ENCODE peak calls at places on chromosomes 12 and 14, in ten cellular contexts. C is IMR-90; W is transverse colon; E is uterus; O is A549; K is CD8-positive, alpha-beta memory T cell; F is upper lobe of right lung; J is mammary epithelial cell; M is pancreas; T is right atrium auricular region. A is an unnamed sample.
A peak's percentile ranks its signal among the peaks of the same experiment; 100 is the strongest.

GRCh38 chr12:127459166-127459565 is 807.8 kb upstream of the TMEM132C start:
- DNase-seq in C (no peak), W (no peak), F (no peak), O (no peak), J (no peak), T (no peak), E (no peak), M (no peak), K (no peak), A (no peak)

GRCh38 chr14:91350813-91351507 is 66.7 kb downstream of the CCDC88C start:
- DNase-seq in W (no peak), E (no peak), T (no peak), O (no peak), J (no peak), M (no peak), K (peak; percentile 40), F (no peak), C (no peak), A (no peak)

GRCh38 chr12:49054524-49054923 is 6.1 kb downstream of the KMT2D start:
- DNase-seq in J (no peak), W (no peak), K (no peak), C (no peak), T (no peak), E (no peak), M (no peak), F (no peak), O (no peak), A (no peak)

GRCh38 chr12:27787559-27787958 is 7.5 kb upstream of the MANSC4 start:
- DNase-seq in F (no peak), J (no peak), T (no peak), O (no peak), K (no peak), M (no peak), W (no peak), C (peak; percentile 86), E (no peak), A (no peak)

GRCh38 chr12:20024194-20024593 is 344.1 kb upstream of the PDE3A start:
- DNase-seq in E (peak; percentile 42), M (no peak), T (no peak), C (no peak), W (no peak), J (no peak), K (no peak), F (no peak), O (no peak), A (no peak)

GRCh38 chr14:59520224-59520623 is 35.9 kb downstream of the JKAMP start:
- DNase-seq in J (no peak), W (no peak), E (no peak), K (no peak), T (no peak), F (no peak), M (no peak), O (no peak), C (no peak), A (no peak)

GRCh38 chr14:55389330-55389729 is 22.3 kb downstream of the ATG14 start:
- DNase-seq in M (no peak), O (no peak), J (no peak), F (no peak), E (no peak), W (no peak), C (peak; percentile 94), T (no peak), K (no peak), A (no peak)

GRCh38 chr12:9763025-9763424 is 2.3 kb upstream of the CD69 start:
- DNase-seq in E (no peak), C (no peak), M (no peak), T (no peak), O (no peak), K (no peak), F (no peak), J (no peak), W (no peak), A (no peak)

GRCh38 chr12:49482095-49483051 is 56.5 kb upstream of the KCNH3 start:
- DNase-seq in F (no peak), W (no peak), M (no peak), C (peak; percentile 39), E (no peak), J (peak; percentile 55), T (no peak), O (no peak), K (no peak), A (no peak)

GRCh38 chr14:34119107-34119858 is 168.4 kb upstream of the EGLN3 start:
- DNase-seq in F (no peak), J (no peak), T (no peak), K (no peak), M (no peak), E (no peak), O (no peak), C (no peak), W (no peak), A (no peak)

GRCh38 chr12:1013618-1014489 is 22.8 kb downstream of the ERC1 start:
- DNase-seq in M (no peak), T (no peak), W (no peak), E (no peak), K (no peak), O (no peak), J (peak; percentile 91), C (peak; percentile 87), F (no peak), A (no peak)

GRCh38 chr14:38442208-38442607 is 186.3 kb upstream of the CLEC14A start:
- DNase-seq in M (no peak), T (no peak), E (no peak), F (no peak), O (no peak), J (no peak), K (no peak), W (no peak), C (no peak), A (no peak)

GRCh38 chr12:77049767-77050353 is 15.5 kb downstream of the E2F7 start:
- DNase-seq in K (no peak), F (no peak), W (no peak), T (no peak), M (peak; percentile 23), J (peak; percentile 52), C (peak; percentile 70), E (no peak), O (peak; percentile 50), A (no peak)

GRCh38 chr14:88829188-88829587 is 4.7 kb downstream of the TTC8 start:
- DNase-seq in T (no peak), F (no peak), C (no peak), M (no peak), K (no peak), J (no peak), O (no peak), E (no peak), W (no peak), A (no peak)

GRCh38 chr12:108637631-108638030 is 3.9 kb upstream of the SELPLG start:
- DNase-seq in C (no peak), M (no peak), F (no peak), O (no peak), E (no peak), J (no peak), T (no peak), W (no peak), K (no peak), A (no peak)

GRCh38 chr12:108635201-108635996 is 1.7 kb upstream of the SELPLG start:
- DNase-seq in K (peak; percentile 56), F (no peak), E (no peak), O (no peak), M (no peak), T (no peak), W (peak; percentile 71), C (peak; percentile 41), J (no peak), A (no peak)

GRCh38 chr12:108638141-108638823 is 4.6 kb upstream of the SELPLG start:
- DNase-seq in W (peak; percentile 42), O (no peak), J (no peak), E (peak; percentile 57), F (peak; percentile 72), C (no peak), M (no peak), T (peak; percentile 76), K (no peak), A (peak; percentile 81)

GRCh38 chr12:108635997-108636808 is 2.5 kb upstream of the SELPLG start:
- DNase-seq in T (no peak), O (no peak), M (no peak), F (no peak), W (no peak), C (no peak), K (no peak), E (no peak), J (no peak), A (no peak)

GRCh38 chr12:108637222-108637621 is 3.5 kb upstream of the SELPLG start:
- DNase-seq in E (no peak), C (no peak), T (no peak), W (no peak), J (no peak), O (no peak), F (no peak), M (no peak), K (no peak), A (no peak)
- H3K27ac ChIP-seq in E (no peak overlapping the region), C (no peak overlapping the region), T (no peak overlapping the region), W (peak overlapping the region; percentile 65), J (no peak overlapping the region), O (no peak overlapping the region), F (peak overlapping the region; percentile 11), M (no peak overlapping the region), K (no peak overlapping the region), A (peak overlapping the region; percentile 90)

GRCh38 chr12:114674201-114675047 is 9.6 kb downstream of the TBX3 start:
- DNase-seq in W (no peak), O (no peak), J (peak; percentile 36), M (no peak), E (no peak), T (no peak), C (peak; percentile 64), K (no peak), F (no peak), A (no peak)
- H3K27ac ChIP-seq in W (peak overlapping the region; percentile 8), O (no peak overlapping the region), J (peak overlapping the region; percentile 82), M (no peak overlapping the region), E (peak overlapping the region; percentile 98), T (no peak overlapping the region), C (peak overlapping the region; percentile 92), K (no peak overlapping the region), F (peak overlapping the region; percentile 78), A (no peak overlapping the region)

DNA sequence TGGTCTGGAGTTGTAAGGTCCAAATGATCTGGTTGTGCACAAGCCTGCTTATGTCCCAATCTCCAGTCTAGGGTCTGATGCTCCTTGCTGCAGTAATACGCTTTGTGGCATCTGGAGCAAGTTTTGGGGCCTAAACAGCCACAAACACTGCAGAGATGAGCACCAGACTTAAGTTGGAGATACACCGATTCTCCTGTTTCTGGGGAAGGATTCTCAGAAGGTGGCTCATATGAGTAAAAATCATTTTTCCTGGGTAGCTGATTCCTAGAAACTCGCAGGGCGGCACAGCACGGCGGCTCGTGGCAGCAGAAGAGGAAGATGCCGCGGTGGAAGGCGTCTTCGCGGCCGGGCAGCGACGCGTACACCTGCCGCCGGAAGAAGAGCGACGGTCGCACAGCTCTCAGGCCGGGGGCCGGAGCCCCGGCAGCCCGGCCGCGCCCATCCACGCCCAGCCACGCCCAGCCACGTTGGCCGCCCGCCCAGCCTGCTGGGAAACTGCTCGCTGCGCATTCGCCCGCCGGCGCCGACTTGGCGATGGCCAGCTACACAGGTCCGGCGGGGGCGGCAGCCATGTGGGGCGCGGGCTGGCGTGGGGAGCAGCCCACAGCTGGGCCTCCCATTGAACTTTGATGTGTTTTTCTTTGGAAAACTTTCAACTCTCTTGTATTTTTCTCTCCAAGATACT is 129.0 kb downstream of the ASCL4 start:
- DNase-seq in K (no peak), J (peak; percentile 23), E (no peak), M (peak; percentile 75), T (no peak), F (peak; percentile 90), O (peak; percentile 47), C (no peak), W (peak; percentile 86), A (no peak)
- H3K27ac ChIP-seq in K (peak overlapping the region; percentile 38), J (no peak overlapping the region), E (no peak overlapping the region), M (no peak overlapping the region), T (no peak overlapping the region), F (no peak overlapping the region), O (peak overlapping the region; percentile 41), C (no peak overlapping the region), W (no peak overlapping the region), A (no peak overlapping the region)

GRCh38 chr14:22872833-22873520 is 1.4 kb downstream of the LRP10 start:
- DNase-seq in O (no peak), C (no peak), E (no peak), J (no peak), K (no peak), F (no peak), T (no peak), W (no peak), M (no peak), A (no peak)
- H3K27ac ChIP-seq in O (peak overlapping the region; percentile 94), C (peak overlapping the region; percentile 77), E (peak overlapping the region; percentile 100), J (peak overlapping the region; percentile 85), K (peak overlapping the region; percentile 89), F (peak overlapping the region; percentile 98), T (peak overlapping the region; percentile 97), W (peak overlapping the region; percentile 98), M (peak overlapping the region; percentile 98), A (peak overlapping the region; percentile 92)